ENCODE peak calls at places on chromosomes 13 and 19, in five cellular contexts. One of them, this sample, is unnamed. For H3K4me1, the result is how much of the 10 kb centered on the place peaks cover.

GRCh38 chr13:51733656-51734334 is 70.2 kb downstream of the DHRS12 start:
- DNase-seq in SK-N-SH: no peak
- DNase-seq in left ventricle myocardium inferior: no peak
- DNase-seq in SJCRH30: no peak
- DNase-seq in psoas muscle: no peak
- DNase-seq in this sample: no peak

GRCh38 chr19:52946322-52947310 is 16.1 kb downstream of the ZNF816 start:
- DNase-seq in psoas muscle: peak
- DNase-seq in left ventricle myocardium inferior: peak
- DNase-seq in SJCRH30: no peak
- DNase-seq in SK-N-SH: peak
- DNase-seq in this sample: no peak

GRCh38 chr19:2491130-2491801 is 15.3 kb downstream of the GADD45B start:
- DNase-seq in SJCRH30: peak
- DNase-seq in SK-N-SH: no peak
- DNase-seq in psoas muscle: peak
- DNase-seq in left ventricle myocardium inferior: no peak
- DNase-seq in this sample: peak

GRCh38 chr19:56167064-56167578 is 8.7 kb upstream of the GALP start:
- DNase-seq in left ventricle myocardium inferior: no peak
- DNase-seq in SK-N-SH: no peak
- DNase-seq in SJCRH30: peak
- DNase-seq in psoas muscle: no peak
- DNase-seq in this sample: no peak

GRCh38 chr19:49335071-49335783 is at the start of gene CD37:
- DNase-seq in SJCRH30: no peak
- DNase-seq in psoas muscle: no peak
- DNase-seq in SK-N-SH: no peak
- DNase-seq in left ventricle myocardium inferior: no peak
- DNase-seq in this sample: peak

GRCh38 chr13:24185591-24186232 is 25.2 kb downstream of the SPATA13 start:
- DNase-seq in psoas muscle: no peak
- DNase-seq in SK-N-SH: no peak
- DNase-seq in left ventricle myocardium inferior: no peak
- DNase-seq in SJCRH30: no peak
- DNase-seq in this sample: no peak

GRCh38 chr19:15284091-15284490 is 48.2 kb downstream of the BRD4 start:
- DNase-seq in left ventricle myocardium inferior: no peak
- DNase-seq in SJCRH30: no peak
- DNase-seq in psoas muscle: no peak
- DNase-seq in SK-N-SH: no peak
- DNase-seq in this sample: no peak

GRCh38 chr13:66859078-66859477 is 371.1 kb downstream of the PCDH9 start:
- DNase-seq in psoas muscle: no peak
- DNase-seq in SK-N-SH: no peak
- DNase-seq in left ventricle myocardium inferior: no peak
- DNase-seq in SJCRH30: no peak
- DNase-seq in this sample: no peak

GRCh38 chr13:43348397-43348796 is 325.0 kb downstream of the DNAJC15 start:
- DNase-seq in SK-N-SH: no peak
- DNase-seq in SJCRH30: peak
- DNase-seq in left ventricle myocardium inferior: no peak
- DNase-seq in psoas muscle: no peak
- DNase-seq in this sample: no peak

GRCh38 chr13:67230243-67230773 is at the start of gene PCDH9:
- DNase-seq in left ventricle myocardium inferior: peak
- DNase-seq in SK-N-SH: peak
- DNase-seq in SJCRH30: peak
- DNase-seq in psoas muscle: peak
- DNase-seq in this sample: peak

GRCh38 chr19:36051236-36051635 is 2.8 kb downstream of the THAP8 start:
- DNase-seq in psoas muscle: no peak
- DNase-seq in SJCRH30: no peak
- DNase-seq in SK-N-SH: no peak
- DNase-seq in left ventricle myocardium inferior: no peak
- DNase-seq in this sample: no peak

GRCh38 chr19:1251503-1252220 is 3.3 kb downstream of the MIDN start:
- DNase-seq in psoas muscle: peak
- DNase-seq in left ventricle myocardium inferior: peak
- DNase-seq in SK-N-SH: peak
- DNase-seq in SJCRH30: no peak
- DNase-seq in this sample: peak

GRCh38 chr13:26618726-26619125 is 61.2 kb downstream of the WASF3 start:
- DNase-seq in SK-N-SH: no peak
- DNase-seq in SJCRH30: no peak
- DNase-seq in left ventricle myocardium inferior: no peak
- DNase-seq in psoas muscle: no peak
- DNase-seq in this sample: no peak

GRCh38 chr13:70203661-70204229 is 95.5 kb upstream of the KLHL1 start:
- DNase-seq in psoas muscle: no peak
- DNase-seq in left ventricle myocardium inferior: no peak
- DNase-seq in SJCRH30: peak
- DNase-seq in SK-N-SH: no peak
- DNase-seq in this sample: no peak

GRCh38 chr13:50626031-50626643 is 217.4 kb downstream of the DLEU7 start:
- DNase-seq in left ventricle myocardium inferior: no peak
- DNase-seq in SK-N-SH: no peak
- DNase-seq in SJCRH30: no peak
- DNase-seq in psoas muscle: no peak
- DNase-seq in this sample: no peak

GRCh38 chr13:95083758-95084157 is 217.5 kb downstream of the ABCC4 start:
- DNase-seq in SJCRH30: no peak
- DNase-seq in left ventricle myocardium inferior: no peak
- DNase-seq in psoas muscle: no peak
- DNase-seq in SK-N-SH: no peak
- DNase-seq in this sample: no peak

GRCh38 chr19:1061987-1062386 is 5.0 kb upstream of the ARHGAP45 start:
- DNase-seq in left ventricle myocardium inferior: no peak
- DNase-seq in psoas muscle: no peak
- DNase-seq in SJCRH30: no peak
- DNase-seq in SK-N-SH: no peak
- DNase-seq in this sample: peak

GRCh38 chr19:10748195-10748923 is 30.5 kb downstream of the DNM2 start:
- DNase-seq in psoas muscle: no peak
- DNase-seq in SK-N-SH: no peak
- DNase-seq in SJCRH30: no peak
- DNase-seq in left ventricle myocardium inferior: no peak
- DNase-seq in this sample: no peak
- H3K4me1 ChIP-seq in psoas muscle: under half
- H3K4me1 ChIP-seq in SK-N-SH: under half
- H3K4me1 ChIP-seq in SJCRH30: under half
- H3K4me1 ChIP-seq in left ventricle myocardium inferior: half or more
- H3K4me1 ChIP-seq in this sample: half or more

GRCh38 chr19:54209058-54209747 is 8.5 kb downstream of the RPS9 start:
- DNase-seq in SK-N-SH: peak
- DNase-seq in SJCRH30: peak
- DNase-seq in psoas muscle: no peak
- DNase-seq in left ventricle myocardium inferior: no peak
- DNase-seq in this sample: peak
- H3K4me1 ChIP-seq in SK-N-SH: under half
- H3K4me1 ChIP-seq in SJCRH30: half or more
- H3K4me1 ChIP-seq in psoas muscle: half or more
- H3K4me1 ChIP-seq in left ventricle myocardium inferior: half or more
- H3K4me1 ChIP-seq in this sample: half or more

GRCh38 chr13:59666504-59666903 is 497.2 kb downstream of the DIAPH3 start:
- DNase-seq in SK-N-SH: no peak
- DNase-seq in SJCRH30: no peak
- DNase-seq in psoas muscle: no peak
- DNase-seq in left ventricle myocardium inferior: no peak
- DNase-seq in this sample: no peak
- H3K4me1 ChIP-seq in SK-N-SH: under half
- H3K4me1 ChIP-seq in SJCRH30: under half
- H3K4me1 ChIP-seq in psoas muscle: under half
- H3K4me1 ChIP-seq in left ventricle myocardium inferior: under half
- H3K4me1 ChIP-seq in this sample: under half

DNA sequence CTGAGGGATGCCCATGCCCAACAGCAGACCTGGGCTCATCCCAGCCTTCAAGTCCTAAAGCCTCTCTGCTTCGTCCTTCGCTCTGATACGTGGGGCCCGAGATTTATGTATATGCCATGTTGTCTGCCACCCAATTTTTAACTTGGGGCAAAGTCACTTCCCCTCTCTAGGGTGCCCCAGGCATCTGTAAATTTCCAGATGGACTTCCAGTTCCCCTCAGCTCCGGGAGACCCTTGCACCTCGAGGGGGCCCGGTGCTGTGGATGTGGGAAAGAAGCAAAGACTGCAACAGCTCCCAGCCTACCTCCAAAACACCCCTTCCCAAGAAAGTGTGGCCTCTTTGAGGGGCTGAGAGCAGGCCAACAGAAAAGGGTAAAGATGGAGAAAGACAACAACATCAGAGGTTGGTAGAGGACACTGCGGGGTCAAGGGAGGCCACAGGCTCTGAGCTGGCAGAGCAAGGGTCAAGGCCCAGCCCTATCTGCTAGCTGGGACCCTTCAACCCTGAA is 97.4 kb downstream of the STK24 start:
- DNase-seq in SK-N-SH: no peak
- DNase-seq in SJCRH30: no peak
- DNase-seq in left ventricle myocardium inferior: no peak
- DNase-seq in psoas muscle: no peak
- DNase-seq in this sample: no peak
- H3K4me1 ChIP-seq in SK-N-SH: under half
- H3K4me1 ChIP-seq in SJCRH30: under half
- H3K4me1 ChIP-seq in left ventricle myocardium inferior: half or more
- H3K4me1 ChIP-seq in psoas muscle: under half
- H3K4me1 ChIP-seq in this sample: half or more

GRCh38 chr13:114111577-114111976 is 20.8 kb downstream of the RASA3 start:
- DNase-seq in psoas muscle: peak
- DNase-seq in left ventricle myocardium inferior: no peak
- DNase-seq in SK-N-SH: no peak
- DNase-seq in SJCRH30: no peak
- DNase-seq in this sample: peak

GRCh38 chr13:114108141-114108761 is 24.2 kb downstream of the RASA3 start:
- DNase-seq in SJCRH30: no peak
- DNase-seq in left ventricle myocardium inferior: no peak
- DNase-seq in SK-N-SH: no peak
- DNase-seq in psoas muscle: peak
- DNase-seq in this sample: peak

GRCh38 chr13:114108894-114109293 is 23.5 kb downstream of the RASA3 start:
- DNase-seq in SJCRH30: no peak
- DNase-seq in SK-N-SH: no peak
- DNase-seq in psoas muscle: peak
- DNase-seq in left ventricle myocardium inferior: no peak
- DNase-seq in this sample: peak

GRCh38 chr13:114109646-114110045 is 22.8 kb downstream of the RASA3 start:
- DNase-seq in SK-N-SH: peak
- DNase-seq in SJCRH30: peak
- DNase-seq in psoas muscle: peak
- DNase-seq in left ventricle myocardium inferior: no peak
- DNase-seq in this sample: peak

GRCh38 chr13:114110091-114110829 is 22.2 kb downstream of the RASA3 start:
- DNase-seq in SK-N-SH: peak
- DNase-seq in SJCRH30: peak
- DNase-seq in psoas muscle: peak
- DNase-seq in left ventricle myocardium inferior: no peak
- DNase-seq in this sample: peak
- H3K4me1 ChIP-seq in SK-N-SH: under half
- H3K4me1 ChIP-seq in SJCRH30: half or more
- H3K4me1 ChIP-seq in psoas muscle: half or more
- H3K4me1 ChIP-seq in left ventricle myocardium inferior: under half
- H3K4me1 ChIP-seq in this sample: half or more

DNA sequence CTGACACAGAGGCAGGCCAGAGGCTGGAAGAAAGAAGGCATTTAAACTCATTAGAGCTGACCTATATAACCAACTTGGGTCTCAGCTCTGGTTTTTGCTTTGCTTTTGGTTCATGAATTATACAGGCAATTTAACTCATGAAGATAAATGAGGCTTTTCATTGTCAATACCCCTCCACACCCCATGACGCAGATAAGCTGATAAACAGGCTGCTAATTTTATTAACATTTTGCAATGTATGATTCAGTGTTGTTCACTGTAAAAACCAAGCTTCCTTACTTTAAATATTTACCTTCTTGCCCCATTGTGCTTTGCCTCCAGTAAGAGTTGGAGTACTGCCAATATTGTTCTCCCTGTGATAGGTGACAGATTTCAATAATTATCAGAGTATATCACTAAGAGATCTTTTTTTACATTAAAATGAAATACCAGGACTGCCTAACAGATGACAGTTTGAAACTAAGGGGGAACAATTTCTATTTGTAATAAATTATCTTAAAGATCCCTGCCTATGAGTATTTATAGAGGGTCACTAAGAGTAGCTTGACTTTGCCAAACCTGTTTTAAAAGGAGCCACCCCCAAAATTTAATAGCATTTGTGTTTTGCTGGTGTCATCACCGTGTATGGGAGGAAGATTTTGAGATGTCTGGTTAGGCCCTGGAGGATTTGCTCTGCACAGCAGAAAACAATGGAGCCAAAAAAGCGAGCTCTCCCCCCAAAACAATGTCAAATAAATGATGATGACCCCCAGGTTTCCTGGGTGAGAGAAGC is 472.7 kb upstream of the NBEA start:
- DNase-seq in SJCRH30: no peak
- DNase-seq in psoas muscle: no peak
- DNase-seq in SK-N-SH: peak
- DNase-seq in left ventricle myocardium inferior: no peak
- DNase-seq in this sample: no peak
- H3K4me1 ChIP-seq in SJCRH30: under half
- H3K4me1 ChIP-seq in psoas muscle: under half
- H3K4me1 ChIP-seq in SK-N-SH: under half
- H3K4me1 ChIP-seq in left ventricle myocardium inferior: under half
- H3K4me1 ChIP-seq in this sample: under half

This sample was measured in spleen.